ENCODE peak calls at places on chromosomes 2 and 18, in six cellular contexts. K is RWPE1; O is MM.1S; U is pancreas; Z is thoracic aorta; B is CD8-positive, alpha-beta T cell. S is an unnamed sample.

GRCh38 chr18:56433919-56434318 is 204.5 kb downstream of the TXNL1 start:
- DNase-seq in K (no peak), O (no peak), U (no peak), Z (no peak), B (no peak), S (no peak)

GRCh38 chr2:144456680-144457079 is 63.2 kb downstream of the ZEB2 start:
- DNase-seq in K (peak; percentile 3), O (no peak), U (no peak), Z (peak; percentile 38), B (no peak), S (no peak)

GRCh38 chr2:231866450-231866849 is 59.7 kb downstream of the NPPC start:
- DNase-seq in K (no peak), O (no peak), U (no peak), Z (no peak), B (no peak), S (no peak)

GRCh38 chr2:120734930-120735611 is 597 bp upstream of the GLI2 start:
- DNase-seq in K (no peak), O (no peak), U (no peak), Z (no peak), B (no peak), S (no peak)

GRCh38 chr2:172997031-172997430 is 78.6 kb upstream of the MAP3K20 start:
- DNase-seq in K (no peak), O (no peak), U (no peak), Z (no peak), B (no peak), S (no peak)

GRCh38 chr2:230828272-230828961 is 36.3 kb upstream of the ITM2C start:
- DNase-seq in K (no peak), O (peak; percentile 19), U (no peak), Z (no peak), B (no peak), S (no peak)

GRCh38 chr2:46230115-46230571 is 67.1 kb upstream of the EPAS1 start:
- DNase-seq in K (no peak), O (no peak), U (no peak), Z (no peak), B (peak; percentile 7), S (no peak)

GRCh38 chr18:10304853-10305252 is 149.6 kb upstream of the APCDD1 start:
- DNase-seq in K (peak; percentile 33), O (no peak), U (no peak), Z (no peak), B (no peak), S (no peak)

GRCh38 chr2:216012133-216012829 is 1.1 kb downstream of the MREG start:
- DNase-seq in K (peak; percentile 68), O (no peak), U (no peak), Z (no peak), B (no peak), S (no peak)

GRCh38 chr2:172087191-172087779 is 2.0 kb downstream of the DLX1 start:
- DNase-seq in K (no peak), O (no peak), U (no peak), Z (no peak), B (no peak), S (no peak)

GRCh38 chr18:3538456-3538855 is 88.5 kb downstream of the TGIF1 start:
- DNase-seq in K (no peak), O (no peak), U (no peak), Z (no peak), B (no peak), S (no peak)

GRCh38 chr18:59536181-59536580 is 161.0 kb downstream of the CCBE1 start:
- DNase-seq in K (no peak), O (no peak), U (no peak), Z (no peak), B (no peak), S (no peak)

GRCh38 chr2:188378551-188378950 is 86.9 kb downstream of the GULP1 start:
- DNase-seq in K (no peak), O (no peak), U (no peak), Z (no peak), B (no peak), S (no peak)

GRCh38 chr2:63364866-63365265 is 223.4 kb downstream of the WDPCP start:
- DNase-seq in K (no peak), O (no peak), U (no peak), Z (no peak), B (no peak), S (no peak)

GRCh38 chr2:11508279-11508678 is 25.6 kb upstream of the GREB1 start:
- DNase-seq in K (no peak), O (no peak), U (no peak), Z (no peak), B (no peak), S (peak; percentile 10)

GRCh38 chr2:101983928-101984327 is 7.8 kb upstream of the IL1R2 start:
- DNase-seq in K (no peak), O (no peak), U (no peak), Z (no peak), B (no peak), S (no peak)

GRCh38 chr2:70901235-70902066 is 34.2 kb upstream of the ATP6V1B1 start:
- DNase-seq in K (no peak), O (no peak), U (no peak), Z (no peak), B (no peak), S (no peak)

GRCh38 chr2:237085261-237086221 is at the start of gene COPS8:
- DNase-seq in K (peak; percentile 86), O (peak; percentile 94), U (peak; percentile 90), Z (peak; percentile 89), B (peak; percentile 80), S (peak; percentile 93)

GRCh38 chr2:39778775-39779751 is at the start of gene THUMPD2:
- DNase-seq in K (peak; percentile 62), O (peak; percentile 73), U (peak; percentile 70), Z (peak; percentile 15), B (peak; percentile 25), S (peak; percentile 34)

GRCh38 chr2:241925821-241926441 is 56.4 kb downstream of the RTP5 start:
- DNase-seq in K (no peak), O (no peak), U (no peak), Z (no peak), B (no peak), S (no peak)

GRCh38 chr2:14288016-14288415 is 344.5 kb upstream of the LRATD1 start:
- DNase-seq in K (peak; percentile 78), O (no peak), U (no peak), Z (no peak), B (no peak), S (no peak)

GRCh38 chr2:98334439-98335078 is 11.7 kb upstream of the CNGA3 start:
- DNase-seq in K (peak; percentile 74), O (no peak), U (no peak), Z (no peak), B (no peak), S (no peak)
- H3K27ac ChIP-seq in K (no peak overlapping the region), O (no peak overlapping the region), U (no peak overlapping the region), Z (no peak overlapping the region), B (no peak overlapping the region), S (no peak overlapping the region)

GRCh38 chr2:12766421-12766879 is 49.7 kb downstream of the TRIB2 start:
- DNase-seq in K (peak; percentile 4), O (no peak), U (no peak), Z (no peak), B (no peak), S (no peak)

GRCh38 chr2:12762976-12763375 is 46.2 kb downstream of the TRIB2 start:
- DNase-seq in K (no peak), O (no peak), U (no peak), Z (no peak), B (no peak), S (no peak)

GRCh38 chr2:12763486-12763885 is 46.8 kb downstream of the TRIB2 start:
- DNase-seq in K (no peak), O (no peak), U (no peak), Z (no peak), B (no peak), S (no peak)

GRCh38 chr2:12764075-12764722 is 47.5 kb downstream of the TRIB2 start:
- DNase-seq in K (peak; percentile 20), O (no peak), U (no peak), Z (no peak), B (no peak), S (no peak)

DNA sequence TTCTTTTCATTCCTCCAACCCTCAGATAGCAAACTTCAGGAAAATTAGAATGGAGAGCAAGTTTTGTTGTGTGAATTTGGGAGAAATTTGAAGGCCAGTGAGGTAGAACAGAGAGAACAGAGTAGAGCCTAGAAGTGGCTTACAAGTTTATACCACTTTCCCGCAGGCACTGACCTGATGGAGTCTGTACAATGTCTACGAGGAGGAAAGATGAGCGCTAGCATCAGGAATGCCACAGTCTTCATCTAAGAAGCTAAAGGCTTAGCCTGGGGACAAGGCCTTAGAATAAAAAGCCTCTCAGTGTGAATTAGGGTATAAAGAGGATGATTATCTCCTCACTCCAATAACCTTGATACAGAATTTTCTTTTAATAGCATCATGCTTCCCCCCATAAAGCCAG is 48.5 kb downstream of the TRIB2 start:
- DNase-seq in K (no peak), O (no peak), U (no peak), Z (no peak), B (no peak), S (no peak)
- H3K27ac ChIP-seq in K (no peak overlapping the region), O (no peak overlapping the region), U (no peak overlapping the region), Z (no peak overlapping the region), B (no peak overlapping the region), S (no peak overlapping the region)

GRCh38 chr2:26609133-26609532 is 32.0 kb downstream of the CIB4 start:
- DNase-seq in K (no peak), O (no peak), U (no peak), Z (no peak), B (no peak), S (no peak)
- H3K27ac ChIP-seq in K (no peak overlapping the region), O (no peak overlapping the region), U (no peak overlapping the region), Z (no peak overlapping the region), B (no peak overlapping the region), S (no peak overlapping the region)

GRCh38 chr18:51163543-51163942 is 33.9 kb downstream of the MEX3C start:
- DNase-seq in K (no peak), O (no peak), U (no peak), Z (no peak), B (no peak), S (no peak)
- H3K27ac ChIP-seq in K (no peak overlapping the region), O (peak overlapping the region; percentile 93), U (no peak overlapping the region), Z (no peak overlapping the region), B (no peak overlapping the region), S (no peak overlapping the region)

S was measured in substantia nigra.